ENCODE peak calls at places on chromosomes 13 and 19, in eight cellular contexts. T is A172; M is vagina; R is fibroblast of lung; S is endothelial cell; F is EL; G is stimulated activated CD8-positive, alpha-beta memory T cell treated with anti-CD3 and anti-CD28 coated beads, Interleukin-15, amount 100 ng/mL, for 4 hours; N is heart right ventricle. I is an unnamed sample.
A peak's percentile ranks its signal among the peaks of the same experiment; 100 is the strongest.

GRCh38 chr19:14113762-14114414 is 3.7 kb downstream of the PRKACA start:
- DNase-seq in F (no peak), S (no peak), N (no peak), M (no peak), T (no peak), R (no peak), G (no peak), I (no peak)

GRCh38 chr19:48750771-48751504 is 1.5 kb downstream of the FUT1 start:
- DNase-seq in M (no peak), S (no peak), G (no peak), N (no peak), F (no peak), R (no peak), T (no peak), I (no peak)

GRCh38 chr13:103140001-103140671 is 73.9 kb upstream of the SLC10A2 start:
- DNase-seq in R (peak; percentile 2), T (peak; percentile 11), N (no peak), G (no peak), F (no peak), S (peak; percentile 30), M (no peak), I (peak; percentile 29)

GRCh38 chr13:97222934-97223710 is 989 bp downstream of the MBNL2 start:
- DNase-seq in S (no peak), N (no peak), R (no peak), M (no peak), F (no peak), G (no peak), T (no peak), I (no peak)

GRCh38 chr13:48278806-48279205 is 24.7 kb upstream of the RB1 start:
- DNase-seq in T (no peak), R (no peak), N (no peak), G (no peak), S (no peak), M (no peak), F (no peak), I (no peak)

GRCh38 chr19:48645652-48646191 is at the start of gene CA11:
- DNase-seq in G (no peak), R (no peak), F (peak; percentile 42), T (no peak), S (peak; percentile 27), M (no peak), N (no peak), I (no peak)

GRCh38 chr13:26973946-26974345 is 197.7 kb downstream of the USP12 start:
- DNase-seq in S (no peak), M (no peak), F (no peak), T (no peak), N (no peak), R (no peak), G (no peak), I (no peak)

GRCh38 chr19:46616631-46617322 is 8.1 kb downstream of the PTGIR start:
- DNase-seq in S (peak; percentile 73), M (no peak), T (peak; percentile 49), F (peak; percentile 80), N (no peak), G (no peak), R (peak; percentile 50), I (no peak)

GRCh38 chr13:113080361-113080831 is 25.2 kb upstream of the F7 start:
- DNase-seq in T (no peak), M (no peak), F (no peak), R (no peak), G (no peak), N (no peak), S (no peak), I (no peak)

GRCh38 chr19:30686252-30686762 is 314.1 kb downstream of the ZNF536 start:
- DNase-seq in R (peak; percentile 40), F (peak; percentile 2), T (no peak), G (no peak), N (no peak), S (no peak), M (no peak), I (no peak)

GRCh38 chr19:47699360-47699917 is 13.8 kb upstream of the EHD2 start:
- DNase-seq in T (peak; percentile 31), F (peak; percentile 39), R (no peak), M (no peak), S (peak; percentile 74), G (no peak), N (no peak), I (no peak)

GRCh38 chr13:28394422-28394821 is 100.5 kb downstream of the FLT1 start:
- DNase-seq in F (peak; percentile 48), N (no peak), T (no peak), S (no peak), M (no peak), R (no peak), G (no peak), I (no peak)

GRCh38 chr13:46682015-46682414 is 114.9 kb downstream of the ESD start:
- DNase-seq in M (no peak), S (no peak), N (no peak), G (no peak), T (no peak), F (no peak), R (no peak), I (no peak)

GRCh38 chr13:99605417-99606321 is 104.4 kb downstream of the TM9SF2 start:
- DNase-seq in G (peak; percentile 10), F (peak; percentile 41), T (no peak), R (no peak), N (peak; percentile 44), M (no peak), S (peak; percentile 46), I (peak; percentile 69)

GRCh38 chr13:40469581-40470282 is 196.7 kb downstream of the FOXO1 start:
- DNase-seq in T (no peak), R (no peak), G (no peak), M (no peak), S (no peak), N (no peak), F (no peak), I (no peak)

GRCh38 chr13:21694831-21695230 is 24.0 kb downstream of the FGF9 start:
- DNase-seq in F (no peak), N (peak; percentile 73), S (no peak), M (no peak), R (no peak), G (no peak), T (no peak), I (no peak)

GRCh38 chr19:3403489-3404323 is 37.3 kb downstream of the NFIC start:
- DNase-seq in N (peak; percentile 95), F (peak; percentile 89), T (peak; percentile 89), M (peak; percentile 97), S (no peak), G (no peak), R (peak; percentile 99), I (peak; percentile 87)

GRCh38 chr19:40692212-40692551 is 1.7 kb upstream of the NUMBL start:
- DNase-seq in R (no peak), S (no peak), T (no peak), N (no peak), G (no peak), M (no peak), F (no peak), I (no peak)

GRCh38 chr13:50422181-50423148 is 407.2 kb downstream of the KCNRG start:
- DNase-seq in G (no peak), S (no peak), N (no peak), F (no peak), M (no peak), R (no peak), T (no peak), I (no peak)

GRCh38 chr13:20191902-20192469 is 752 bp downstream of the GJB2 start:
- DNase-seq in N (no peak), G (no peak), T (no peak), M (peak; percentile 77), F (peak; percentile 14), R (no peak), S (no peak), I (peak; percentile 37)

GRCh38 chr19:29532097-29532496 is 6.3 kb downstream of the VSTM2B start:
- DNase-seq in G (no peak), F (no peak), N (no peak), S (no peak), T (no peak), R (no peak), M (no peak), I (no peak)